ENCODE peak calls at places on chromosomes 1 and 21, in eight cellular contexts. A, L, T, V, O, D, S and C are unnamed samples.

GRCh38 chr21:34834852-34835501 is 166.2 kb downstream of the CLIC6 start:
- DNase-seq in T (no peak), A (no peak), O (peak), S (no peak), D (no peak), V (no peak), L (no peak), C (no peak)

GRCh38 chr1:204680461-204680860 is 5.1 kb downstream of the LRRN2 start:
- DNase-seq in L (no peak), V (no peak), T (no peak), A (no peak), O (no peak), D (no peak), S (no peak), C (no peak)

GRCh38 chr1:997728-998050 is 2.2 kb downstream of the HES4 start:
- DNase-seq in A (no peak), D (no peak), O (no peak), L (no peak), S (no peak), T (no peak), V (no peak), C (no peak)

GRCh38 chr1:154616659-154617345 is 8.8 kb upstream of the ADAR start:
- DNase-seq in T (no peak), O (no peak), L (peak), D (no peak), S (no peak), A (no peak), V (no peak), C (no peak)

GRCh38 chr1:157781048-157781447 is 4.1 kb upstream of the FCRL2 start:
- DNase-seq in L (no peak), S (no peak), T (no peak), D (no peak), A (no peak), O (no peak), V (no peak), C (no peak)

GRCh38 chr1:230112131-230112701 is 45.2 kb downstream of the GALNT2 start:
- DNase-seq in T (no peak), V (no peak), D (peak), S (no peak), O (peak), L (no peak), A (no peak), C (no peak)

GRCh38 chr1:21783679-21784603 is 992 bp upstream of the USP48 start:
- DNase-seq in S (peak), T (peak), A (no peak), L (peak), O (peak), V (peak), D (no peak), C (peak)

GRCh38 chr1:38958967-38959366 is 17.3 kb upstream of the RHBDL2 start:
- DNase-seq in L (peak), D (no peak), V (peak), O (no peak), T (no peak), S (no peak), A (no peak), C (no peak)

GRCh38 chr1:195773958-195774357 is 834.3 kb downstream of the KCNT2 start:
- DNase-seq in L (no peak), D (no peak), S (no peak), O (peak), A (no peak), V (no peak), T (no peak), C (no peak)

GRCh38 chr1:20376880-20377494 is 86.3 kb downstream of the VWA5B1 start:
- DNase-seq in T (no peak), L (peak), A (peak), O (peak), D (peak), V (peak), S (peak), C (no peak)

GRCh38 chr1:93801471-93801870 is 77.5 kb downstream of the DNTTIP2 start:
- DNase-seq in V (peak), S (no peak), A (no peak), T (no peak), D (no peak), L (no peak), O (no peak), C (no peak)

GRCh38 chr1:113014508-113014907 is 58.5 kb upstream of the LRIG2 start:
- DNase-seq in V (no peak), D (no peak), S (no peak), T (no peak), O (no peak), L (no peak), A (no peak), C (no peak)

GRCh38 chr1:37614105-37614504 is 18.4 kb upstream of the GNL2 start:
- DNase-seq in L (no peak), T (no peak), O (no peak), V (no peak), A (no peak), S (no peak), D (no peak), C (no peak)

GRCh38 chr1:169795687-169796086 is 980 bp upstream of the METTL18 start:
- DNase-seq in O (peak), L (no peak), A (no peak), V (no peak), T (no peak), S (peak), D (no peak), C (no peak)